ENCODE peak calls at places on chromosomes 16 and 17, in six cellular contexts. K is cardiac fibroblast, T is OCI-LY7, A is neural progenitor cell, O is body of pancreas, Q is GM20000. B is an unnamed sample.

GRCh38 chr16:3470723-3471122 is 24.6 kb downstream of the C16orf90 start:
- DNase-seq in K (no peak), A (no peak), Q (no peak), O (no peak), T (no peak), B (no peak)

GRCh38 chr17:19320876-19321275 is 41.6 kb downstream of the B9D1 start:
- DNase-seq in T (no peak), O (no peak), K (no peak), Q (no peak), A (no peak), B (no peak)

GRCh38 chr17:76537578-76538280 is at the start of gene CYGB:
- DNase-seq in O (no peak), A (peak), T (no peak), K (peak), Q (no peak), B (no peak)

GRCh38 chr17:14464741-14465140 is 163.9 kb downstream of the HS3ST3B1 start:
- DNase-seq in K (no peak), Q (no peak), T (no peak), A (no peak), O (no peak), B (no peak)

GRCh38 chr17:59355695-59356323 is 24.4 kb downstream of the YPEL2 start:
- DNase-seq in O (no peak), Q (no peak), K (no peak), A (no peak), T (no peak), B (no peak)

GRCh38 chr17:56913000-56913866 is 616 bp downstream of the TRIM25 start:
- DNase-seq in T (peak), K (no peak), O (peak), Q (no peak), A (peak), B (no peak)

GRCh38 chr17:28895794-28896447 is 1.6 kb downstream of the FLOT2 start:
- DNase-seq in Q (no peak), A (peak), T (peak), O (no peak), K (no peak), B (no peak)

GRCh38 chr16:79451196-79451816 is 149.2 kb downstream of the MAF start:
- DNase-seq in K (no peak), T (peak), A (no peak), O (no peak), Q (no peak), B (no peak)

GRCh38 chr17:29712677-29713076 is 90.0 kb upstream of the CORO6 start:
- DNase-seq in K (no peak), A (no peak), T (no peak), O (no peak), Q (no peak), B (no peak)

GRCh38 chr17:41935641-41936040 is 5.2 kb downstream of the ODAD4 start:
- DNase-seq in K (no peak), A (no peak), T (no peak), Q (no peak), O (no peak), B (no peak)

GRCh38 chr17:8918811-8919210 is 46.7 kb downstream of the PIK3R5 start:
- DNase-seq in Q (no peak), O (no peak), A (no peak), T (no peak), K (peak), B (no peak)

GRCh38 chr16:48498761-48499600 is 111.0 kb downstream of the N4BP1 start:
- DNase-seq in T (no peak), A (no peak), O (peak), Q (no peak), K (peak), B (no peak)

GRCh38 chr17:50664788-50665458 is 30.2 kb downstream of the ABCC3 start:
- DNase-seq in Q (no peak), A (no peak), K (no peak), T (no peak), O (no peak), B (no peak)

GRCh38 chr16:84753412-84754325 is 53.9 kb downstream of the USP10 start:
- DNase-seq in O (no peak), T (no peak), A (no peak), Q (no peak), K (no peak), B (no peak)

GRCh38 chr17:67942810-67943209 is 53.5 kb downstream of the C17orf58 start:
- DNase-seq in O (no peak), Q (no peak), A (no peak), T (peak), K (peak), B (no peak)

GRCh38 chr17:29549169-29549935 is 17.5 kb downstream of the ABHD15 start:
- DNase-seq in A (no peak), Q (peak), K (peak), T (no peak), O (no peak), B (peak)

GRCh38 chr17:47257651-47258339 is 4.2 kb downstream of the ITGB3 start:
- DNase-seq in A (no peak), T (no peak), K (peak), O (no peak), Q (no peak), B (no peak)

GRCh38 chr16:12456355-12456754 is 347.3 kb downstream of the CPPED1 start:
- DNase-seq in Q (no peak), T (no peak), O (no peak), A (no peak), K (no peak), B (no peak)

GRCh38 chr16:5604770-5605169 is 507.2 kb upstream of the EEF2KMT start:
- DNase-seq in O (no peak), K (no peak), T (peak), A (peak), Q (peak), B (no peak)

GRCh38 chr16:4370570-4371480 is 823 bp upstream of the VASN start:
- DNase-seq in Q (no peak), A (no peak), T (no peak), K (peak), O (peak), B (no peak)

GRCh38 chr17:46783031-46783593 is 35.4 kb downstream of the WNT3 start:
- DNase-seq in A (no peak), O (peak), Q (no peak), K (no peak), T (no peak), B (no peak)

GRCh38 chr16:9311303-9311954 is 220.0 kb downstream of the HAPSTR1 start:
- DNase-seq in K (no peak), T (no peak), Q (no peak), A (peak), O (no peak), B (no peak)

GRCh38 chr17:61809816-61810392 is 53.4 kb downstream of the BRIP1 start:
- DNase-seq in K (peak), Q (no peak), A (no peak), T (no peak), O (no peak), B (no peak)

GRCh38 chr16:11232302-11232851 is 23.6 kb downstream of the SOCS1 start:
- DNase-seq in T (no peak), A (no peak), O (no peak), Q (no peak), K (no peak), B (no peak)

GRCh38 chr16:11235703-11235991 is 20.4 kb downstream of the SOCS1 start:
- DNase-seq in T (no peak), Q (no peak), O (peak), K (no peak), A (no peak), B (no peak)

GRCh38 chr16:11234884-11235702 is 20.9 kb downstream of the SOCS1 start:
- DNase-seq in O (no peak), Q (no peak), K (no peak), T (no peak), A (no peak), B (no peak)

GRCh38 chr16:11232852-11233726 is 22.9 kb downstream of the SOCS1 start:
- DNase-seq in Q (peak), O (no peak), A (no peak), T (peak), K (no peak), B (peak)

GRCh38 chr16:11233727-11234376 is 22.2 kb downstream of the SOCS1 start:
- DNase-seq in O (no peak), K (no peak), T (peak), A (no peak), Q (no peak), B (no peak)
- TF ChIP-seq CTCF in O (no peak), K (no peak), T (peak), A (no peak), Q (no peak), B (no peak)

GRCh38 chr17:78724544-78724943 is 57.5 kb downstream of the CYTH1 start:
- DNase-seq in A (peak), O (no peak), Q (no peak), T (no peak), K (no peak), B (no peak)
- TF ChIP-seq CTCF in A (no peak), O (no peak), Q (no peak), T (peak), K (no peak), B (no peak)

GRCh38 chr16:30980068-30980371 is 5.0 kb upstream of the HSD3B7 start:
- DNase-seq in A (no peak), K (no peak), Q (no peak), O (no peak), T (no peak), B (no peak)

GRCh38 chr16:30976486-30976885 is 8.5 kb upstream of the HSD3B7 start:
- DNase-seq in T (no peak), Q (no peak), K (no peak), A (no peak), O (no peak), B (no peak)

GRCh38 chr16:30979170-30980067 is 5.6 kb upstream of the HSD3B7 start:
- DNase-seq in O (no peak), K (no peak), T (no peak), Q (no peak), A (no peak), B (no peak)

GRCh38 chr16:30980434-30980833 is 4.6 kb upstream of the HSD3B7 start:
- DNase-seq in K (no peak), A (no peak), O (no peak), Q (no peak), T (no peak), B (no peak)

DNA sequence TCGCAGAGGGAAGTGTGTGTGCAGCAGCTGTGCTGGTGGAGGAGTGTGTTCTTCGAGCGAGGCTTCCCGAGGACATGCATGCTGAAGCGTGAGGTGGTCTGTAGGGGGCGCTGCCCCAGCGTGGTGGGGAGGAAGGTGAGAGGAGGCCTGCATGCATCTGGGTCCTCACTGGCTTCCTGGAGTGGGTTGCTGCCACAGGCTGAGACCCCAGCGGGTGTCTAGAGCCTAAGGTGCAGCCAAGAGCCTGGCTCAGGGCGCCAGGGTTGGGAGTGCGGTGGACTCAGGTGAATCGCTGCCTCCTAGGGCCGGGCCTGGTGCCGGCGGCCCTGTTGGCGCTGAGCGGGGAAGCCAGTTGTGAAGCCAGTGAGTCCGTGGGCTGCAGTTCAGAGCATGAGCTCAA is 7.5 kb upstream of the HSD3B7 start:
- DNase-seq in T (no peak), O (no peak), K (no peak), A (peak), Q (no peak), B (no peak)
- TF ChIP-seq CTCF in T (peak), O (no peak), K (peak), A (peak), Q (no peak), B (peak)

GRCh38 chr17:44362479-44362963 is 1.1 kb downstream of the FAM171A2 start:
- DNase-seq in T (no peak), A (peak), O (no peak), Q (no peak), K (no peak), B (no peak)
- TF ChIP-seq CTCF in T (no peak), A (no peak), O (no peak), Q (no peak), K (no peak), B (no peak)

GRCh38 chr16:89845417-89845816 is 17.1 kb downstream of the SPIRE2 start:
- DNase-seq in O (no peak), K (no peak), A (no peak), Q (peak), T (peak), B (no peak)
- TF ChIP-seq CTCF in O (no peak), K (no peak), A (no peak), Q (no peak), T (peak), B (no peak)

DNA sequence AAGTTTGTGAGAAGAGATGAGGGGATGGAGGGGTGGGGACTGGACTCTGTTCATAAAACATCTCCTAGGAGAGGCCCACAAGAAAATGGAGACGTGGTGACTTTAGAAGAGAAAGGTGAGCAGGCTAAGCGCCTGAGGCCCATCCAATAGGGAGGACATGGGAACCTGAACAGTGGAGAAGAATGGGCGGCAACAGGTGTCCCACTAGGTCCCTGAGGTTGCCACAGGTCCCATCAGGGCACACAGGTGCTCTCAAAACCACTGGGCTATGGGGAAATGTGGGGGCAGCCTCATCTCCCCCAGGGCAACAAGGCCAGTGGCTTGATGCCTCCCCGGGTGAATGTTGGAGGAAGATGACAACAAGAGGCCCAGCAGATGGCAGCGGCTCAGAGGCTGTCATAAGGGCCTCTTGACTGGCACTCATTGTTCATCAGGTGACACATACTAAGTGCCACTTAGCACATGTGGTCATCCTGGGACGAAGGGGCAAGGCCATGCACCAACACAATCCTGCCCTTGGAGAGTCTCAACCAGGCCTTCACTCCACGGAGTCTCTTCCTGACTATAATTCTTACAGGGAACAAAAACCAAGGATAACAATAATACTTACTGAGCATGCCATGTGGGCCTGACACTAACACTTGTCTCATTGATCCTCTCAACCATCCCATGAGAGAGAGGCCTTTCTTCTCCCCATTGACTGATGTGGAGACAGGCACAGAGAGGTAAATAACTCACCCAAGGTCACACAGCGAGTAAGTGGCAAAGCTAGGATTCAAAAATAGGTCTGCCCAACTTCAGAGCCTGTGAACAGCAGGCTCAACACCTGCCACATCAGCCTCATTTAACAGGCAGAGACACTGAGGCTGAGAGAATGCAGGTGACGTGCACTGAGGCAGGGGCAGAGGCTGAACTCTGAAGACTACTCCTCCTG is 38.0 kb downstream of the CUEDC1 start:
- DNase-seq in K (no peak), Q (no peak), T (no peak), A (no peak), O (no peak), B (no peak)
- TF ChIP-seq CTCF in K (no peak), Q (no peak), T (no peak), A (no peak), O (no peak), B (peak)

GRCh38 chr16:26791166-26791565 is 275.6 kb upstream of the C16orf82 start:
- DNase-seq in Q (no peak), O (no peak), T (peak), K (no peak), A (no peak), B (no peak)

DNA sequence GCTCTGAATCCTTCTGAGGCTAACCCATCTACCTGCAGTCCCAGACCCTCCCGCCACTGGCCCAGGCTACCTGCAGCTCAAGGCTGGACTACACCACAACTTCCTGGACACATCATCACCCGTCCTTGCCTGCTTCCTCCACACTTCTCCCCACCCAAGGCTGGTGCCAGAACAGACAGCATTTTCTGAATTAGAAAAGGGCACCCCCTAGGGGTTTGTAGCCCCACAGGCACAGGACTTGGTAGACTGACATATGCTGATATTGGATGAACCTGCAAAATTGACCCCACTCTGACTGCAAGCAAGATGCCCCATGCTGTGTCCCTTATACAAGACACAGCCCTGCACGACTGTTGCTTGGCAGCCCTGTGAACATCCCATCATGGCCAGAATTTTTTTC is 271.5 kb upstream of the C16orf82 start:
- DNase-seq in K (no peak), A (peak), T (peak), Q (no peak), O (no peak), B (no peak)
- TF ChIP-seq CTCF in K (no peak), A (peak), T (peak), Q (no peak), O (no peak), B (no peak)

DNA sequence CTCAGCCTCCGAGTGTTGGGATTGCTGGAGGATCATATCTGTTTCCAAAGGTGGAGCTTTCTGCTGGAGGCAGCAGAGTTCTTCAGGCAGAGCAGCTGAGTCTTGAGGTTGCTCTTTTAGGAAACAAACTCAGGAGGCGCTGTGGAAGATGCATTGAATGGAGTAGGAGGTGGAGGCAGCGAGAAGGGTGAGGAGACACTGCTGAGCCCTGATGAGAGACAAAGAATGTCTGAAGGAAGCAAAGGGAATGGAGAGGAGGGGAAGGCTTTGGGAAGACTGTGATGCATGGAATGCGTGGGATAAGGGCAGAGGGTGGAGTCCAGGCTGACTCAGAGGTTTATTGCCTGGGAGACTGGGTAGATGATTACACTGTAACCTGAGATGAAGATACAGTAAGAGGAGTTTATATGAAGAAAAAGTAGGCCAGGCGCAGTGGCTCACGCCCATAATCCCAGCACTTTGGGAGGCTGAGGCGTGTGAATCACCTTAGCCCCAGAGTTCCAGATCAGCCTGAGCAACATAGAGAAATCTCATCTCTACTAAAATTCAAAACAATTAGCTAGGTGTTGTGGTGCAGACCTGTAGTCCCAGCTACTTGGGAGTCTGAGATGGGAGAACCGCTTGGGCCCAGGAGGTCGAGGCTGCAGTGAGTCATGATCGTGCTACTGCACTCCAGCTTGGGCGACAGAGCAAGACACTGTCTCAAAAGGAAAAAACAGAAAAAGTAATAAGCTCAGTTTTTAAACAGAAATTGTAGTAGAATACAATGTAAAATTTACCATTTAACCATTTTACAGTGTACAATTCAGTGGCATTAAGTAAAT is 17.8 kb upstream of the TMEM219 start:
- DNase-seq in K (peak), Q (no peak), A (peak), O (peak), T (no peak), B (no peak)
- TF ChIP-seq CTCF in K (peak), Q (no peak), A (peak), O (no peak), T (peak), B (no peak)

GRCh38 chr16:20660325-20660724 is 37.2 kb downstream of the ACSM1 start:
- DNase-seq in K (no peak), T (no peak), O (no peak), A (no peak), Q (no peak), B (no peak)
- TF ChIP-seq CTCF in K (no peak), T (no peak), O (no peak), A (no peak), Q (no peak), B (no peak)